ENCODE peak calls at places on chromosomes 2 and 18, in ten cellular contexts. J is kidney tubule cell; X is HS-27A; S is pulmonary artery endothelial cell; N is iris pigment epithelial cell; F is stimulated activated CD4-positive, alpha-beta T cell treated with anti-CD3 and anti-CD28 coated beads, Interleukin-2, amount 100 ng/mL, for 48 hours; P is skeletal muscle cell; V is occipital lobe; H is substantia nigra; Y is endodermal cell. W is an unnamed sample.

GRCh38 chr2:138359532-138359931 is 142.0 kb upstream of the SPOPL start:
- DNase-seq in J (no peak), X (no peak), S (no peak), N (no peak), F (no peak), P (no peak), V (no peak), H (no peak), Y (no peak), W (no peak)

GRCh38 chr2:219253753-219254589 is at the start of gene TUBA4A:
- DNase-seq in J (peak; percentile 85), X (no peak), S (no peak), N (peak; percentile 55), F (peak; percentile 88), P (no peak), V (peak; percentile 87), H (peak; percentile 76), Y (peak; percentile 93), W (peak; percentile 99)

GRCh38 chr2:144553379-144553778 is 33.5 kb upstream of the ZEB2 start:
- DNase-seq in J (peak; percentile 81), X (peak; percentile 70), S (peak; percentile 1), N (peak; percentile 98), F (no peak), P (peak; percentile 95), V (no peak), H (no peak), Y (no peak), W (no peak)

GRCh38 chr2:138121769-138122661 is 157.7 kb downstream of the HNMT start:
- DNase-seq in J (no peak), X (no peak), S (no peak), N (no peak), F (no peak), P (no peak), V (no peak), H (no peak), Y (no peak), W (no peak)

GRCh38 chr2:59627599-59627998 is 925.9 kb downstream of the BCL11A start:
- DNase-seq in J (no peak), X (no peak), S (no peak), N (no peak), F (no peak), P (no peak), V (no peak), H (no peak), Y (no peak), W (no peak)

GRCh38 chr2:68918497-68918896 is 34.2 kb downstream of the GKN2 start:
- DNase-seq in J (no peak), X (no peak), S (peak; percentile 64), N (no peak), F (no peak), P (no peak), V (no peak), H (no peak), Y (no peak), W (no peak)

GRCh38 chr18:33666915-33667314 is 88.9 kb downstream of the ASXL3 start:
- DNase-seq in J (no peak), X (no peak), S (no peak), N (no peak), F (no peak), P (no peak), V (no peak), H (no peak), Y (no peak), W (no peak)

GRCh38 chr2:113240915-113241911 is 37.5 kb downstream of the PAX8 start:
- DNase-seq in J (peak; percentile 100), X (peak; percentile 100), S (peak; percentile 81), N (peak; percentile 96), F (peak; percentile 56), P (peak; percentile 100), V (peak; percentile 77), H (no peak), Y (no peak), W (no peak)

GRCh38 chr2:53460347-53460746 is 307.3 kb upstream of the CHAC2 start:
- DNase-seq in J (peak; percentile 35), X (no peak), S (no peak), N (no peak), F (no peak), P (no peak), V (no peak), H (no peak), Y (no peak), W (no peak)

GRCh38 chr2:168165418-168165817 is 82.0 kb downstream of the STK39 start:
- DNase-seq in J (no peak), X (no peak), S (no peak), N (peak; percentile 64), F (no peak), P (peak; percentile 69), V (no peak), H (no peak), Y (no peak), W (no peak)

GRCh38 chr18:59395226-59396175 is 36.4 kb upstream of the LMAN1 start:
- DNase-seq in J (no peak), X (no peak), S (no peak), N (no peak), F (no peak), P (no peak), V (no peak), H (no peak), Y (no peak), W (no peak)

GRCh38 chr2:23208339-23208738 is 176.6 kb upstream of the KLHL29 start:
- DNase-seq in J (no peak), X (no peak), S (no peak), N (no peak), F (no peak), P (no peak), V (no peak), H (no peak), Y (peak; percentile 1), W (no peak)

GRCh38 chr18:74541703-74542555 is 7.6 kb downstream of the CNDP1 start:
- DNase-seq in J (peak; percentile 70), X (no peak), S (no peak), N (no peak), F (no peak), P (no peak), V (peak; percentile 26), H (peak; percentile 23), Y (peak; percentile 34), W (no peak)

GRCh38 chr2:177275041-177275440 is 10.5 kb upstream of the NFE2L2 start:
- DNase-seq in J (no peak), X (no peak), S (no peak), N (peak; percentile 95), F (no peak), P (peak; percentile 71), V (no peak), H (no peak), Y (no peak), W (no peak)

GRCh38 chr2:201235865-201236811 is 24.2 kb upstream of the CASP8 start:
- DNase-seq in J (peak; percentile 80), X (peak; percentile 50), S (no peak), N (peak; percentile 74), F (peak; percentile 36), P (peak; percentile 54), V (no peak), H (no peak), Y (peak; percentile 80), W (no peak)

GRCh38 chr2:221397179-221397578 is 174.9 kb downstream of the EPHA4 start:
- DNase-seq in J (no peak), X (no peak), S (no peak), N (peak; percentile 43), F (no peak), P (no peak), V (no peak), H (no peak), Y (no peak), W (no peak)

GRCh38 chr18:57390044-57390443 is 37.7 kb downstream of the ST8SIA3 start:
- DNase-seq in J (no peak), X (no peak), S (no peak), N (no peak), F (no peak), P (no peak), V (no peak), H (no peak), Y (no peak), W (no peak)

GRCh38 chr2:164898475-164898874 is 56.9 kb downstream of the SLC38A11 start:
- DNase-seq in J (peak; percentile 65), X (no peak), S (no peak), N (peak; percentile 99), F (no peak), P (peak; percentile 39), V (no peak), H (no peak), Y (no peak), W (no peak)

GRCh38 chr2:12762976-12763375 is 46.2 kb downstream of the TRIB2 start:
- DNase-seq in J (no peak), X (no peak), S (no peak), N (no peak), F (no peak), P (no peak), V (peak; percentile 11), H (no peak), Y (no peak), W (no peak)

GRCh38 chr2:217622205-217622621 is 380.6 kb downstream of the TNS1 start:
- DNase-seq in J (peak; percentile 20), X (no peak), S (no peak), N (peak; percentile 71), F (no peak), P (peak; percentile 73), V (no peak), H (no peak), Y (peak; percentile 81), W (no peak)

GRCh38 chr2:24008672-24009366 is 1.1 kb upstream of the MFSD2B start:
- DNase-seq in J (peak; percentile 84), X (no peak), S (no peak), N (no peak), F (no peak), P (no peak), V (no peak), H (no peak), Y (no peak), W (no peak)

GRCh38 chr2:54708584-54709340 is 14.7 kb upstream of the EML6 start:
- DNase-seq in J (peak; percentile 28), X (no peak), S (no peak), N (peak; percentile 27), F (no peak), P (no peak), V (no peak), H (no peak), Y (peak; percentile 89), W (no peak)

GRCh38 chr2:187078297-187078696 is 229.3 kb upstream of the ZSWIM2 start:
- DNase-seq in J (peak; percentile 9), X (no peak), S (no peak), N (peak; percentile 52), F (no peak), P (no peak), V (no peak), H (no peak), Y (no peak), W (no peak)

GRCh38 chr2:71898851-71899681 is 248.6 kb downstream of the CYP26B1 start:
- DNase-seq in J (no peak), X (no peak), S (no peak), N (no peak), F (no peak), P (no peak), V (no peak), H (no peak), Y (peak; percentile 35), W (no peak)

GRCh38 chr18:8839285-8839684 is 133.9 kb downstream of the MTCL1 start:
- DNase-seq in J (no peak), X (no peak), S (no peak), N (no peak), F (no peak), P (no peak), V (no peak), H (no peak), Y (no peak), W (no peak)

GRCh38 chr2:9032555-9032954 is 29.1 kb upstream of the MBOAT2 start:
- DNase-seq in J (no peak), X (no peak), S (no peak), N (no peak), F (no peak), P (no peak), V (no peak), H (no peak), Y (no peak), W (no peak)

GRCh38 chr2:9602412-9602811 is 28.4 kb downstream of the YWHAQ start:
- DNase-seq in J (no peak), X (no peak), S (no peak), N (no peak), F (no peak), P (no peak), V (no peak), H (no peak), Y (no peak), W (no peak)

GRCh38 chr2:69811591-69811990 is 17.9 kb upstream of the GMCL1 start:
- DNase-seq in J (no peak), X (no peak), S (no peak), N (no peak), F (no peak), P (no peak), V (no peak), H (no peak), Y (no peak), W (no peak)